ENCODE peak calls at places on chromosomes 16 and 17, in nine cellular contexts. A is stimulated activated CD8-positive, alpha-beta memory T cell treated with anti-CD3 and anti-CD28 coated beads, Interleukin-4, amount 100 ng/mL, for 24 hours; O is activated naive CD8-positive, alpha-beta T cell treated with anti-CD3 and anti-CD28 coated beads for 36 hours; K is GM19239; S is RWPE1; V is activated gamma-delta T cell treated with anti-CD3 and anti-CD28 coated beads, Interleukin-2, amount 50 U/mL, for 16 hours; R is tibial artery; B is DMS153; Q is NCI-H510A treated with DMSO at 0.1 percent for 48 hours. T is an unnamed sample.

GRCh38 chr17:73045722-73046121 is 46.8 kb downstream of the SLC39A11 start:
- DNase-seq in A (no peak), O (no peak), K (no peak), S (no peak), V (no peak), R (no peak), B (no peak), Q (no peak), T (no peak)

GRCh38 chr17:31392002-31392855 is 754 bp downstream of the RAB11FIP4 start:
- DNase-seq in A (no peak), O (no peak), K (no peak), S (no peak), V (no peak), R (peak; percentile 60), B (no peak), Q (no peak), T (peak; percentile 49)

GRCh38 chr16:84614075-84614474 is 3.8 kb downstream of the COTL1 start:
- DNase-seq in A (no peak), O (no peak), K (no peak), S (no peak), V (no peak), R (no peak), B (no peak), Q (no peak), T (no peak)

GRCh38 chr16:69434066-69434465 is 9.6 kb downstream of the CYB5B start:
- DNase-seq in A (no peak), O (no peak), K (no peak), S (no peak), V (no peak), R (no peak), B (no peak), Q (no peak), T (no peak)

GRCh38 chr16:57413301-57413730 is 8.7 kb downstream of the CCL17 start:
- DNase-seq in A (no peak), O (no peak), K (peak; percentile 53), S (no peak), V (no peak), R (no peak), B (no peak), Q (no peak), T (no peak)

GRCh38 chr17:75142236-75142971 is 10.9 kb upstream of the NT5C start:
- DNase-seq in A (no peak), O (no peak), K (no peak), S (no peak), V (no peak), R (no peak), B (no peak), Q (no peak), T (no peak)

GRCh38 chr17:83185023-83186002 is 105.9 kb downstream of the METRNL start:
- DNase-seq in A (no peak), O (no peak), K (no peak), S (no peak), V (no peak), R (peak; percentile 51), B (no peak), Q (no peak), T (no peak)

GRCh38 chr17:72120878-72121163 is at the start of gene SOX9:
- DNase-seq in A (no peak), O (no peak), K (peak; percentile 84), S (peak; percentile 99), V (no peak), R (peak; percentile 90), B (peak; percentile 90), Q (peak; percentile 91), T (peak; percentile 88)

GRCh38 chr17:12316021-12316420 is 295.3 kb downstream of the MAP2K4 start:
- DNase-seq in A (no peak), O (no peak), K (no peak), S (no peak), V (no peak), R (no peak), B (no peak), Q (no peak), T (no peak)

GRCh38 chr17:80328620-80329380 is 68.1 kb downstream of the RNF213 start:
- DNase-seq in A (no peak), O (no peak), K (no peak), S (no peak), V (no peak), R (peak; percentile 42), B (no peak), Q (no peak), T (no peak)

GRCh38 chr17:38980455-38981217 is 13.4 kb upstream of the FBXO47 start:
- DNase-seq in A (no peak), O (no peak), K (no peak), S (no peak), V (no peak), R (no peak), B (no peak), Q (no peak), T (peak; percentile 16)

GRCh38 chr16:71540-72341 is 690 bp downstream of the RHBDF1 start:
- DNase-seq in A (no peak), O (no peak), K (no peak), S (peak; percentile 96), V (no peak), R (peak; percentile 93), B (peak; percentile 49), Q (peak; percentile 44), T (peak; percentile 89)

T was measured in suprapubic skin.